ENCODE peak calls at places on chromosome 16, in four cellular contexts. S, A, D and N are unnamed samples.

GRCh38 chr16:56974549-56975300 is 13.0 kb downstream of the CETP start:
- ATAC-seq in S (peak; percentile 33), A (peak; percentile 17), D (no peak), N (no peak)

GRCh38 chr16:53545433-53545832 is 42.4 kb upstream of the AKTIP start:
- ATAC-seq in S (peak; percentile 41), A (no peak), D (no peak), N (no peak)

GRCh38 chr16:80743273-80743672 is 61.1 kb downstream of the CDYL2 start:
- ATAC-seq in S (peak; percentile 39), A (no peak), D (no peak), N (no peak)

GRCh38 chr16:57413301-57413730 is 8.7 kb downstream of the CCL17 start:
- ATAC-seq in S (no peak), A (no peak), D (no peak), N (no peak)

GRCh38 chr16:64417711-64418227 is 704.1 kb downstream of the CDH11 start:
- ATAC-seq in S (no peak), A (no peak), D (no peak), N (peak; percentile 69)

GRCh38 chr16:11629071-11630030 is 38.9 kb upstream of the SNN start:
- ATAC-seq in S (no peak), A (no peak), D (no peak), N (no peak)

GRCh38 chr16:89331371-89332109 is 114.0 kb downstream of the ZNF778 start:
- ATAC-seq in S (no peak), A (no peak), D (no peak), N (no peak)

GRCh38 chr16:85556456-85557082 is 56.6 kb upstream of the GSE1 start:
- ATAC-seq in S (peak; percentile 61), A (no peak), D (peak; percentile 13), N (peak; percentile 2)

GRCh38 chr16:47712276-47713224 is 251.4 kb downstream of the PHKB start:
- ATAC-seq in S (peak; percentile 27), A (peak; percentile 31), D (peak; percentile 53), N (peak; percentile 85)

GRCh38 chr16:72174726-72175125 is 2.8 kb upstream of the PMFBP1 start:
- ATAC-seq in S (peak; percentile 11), A (no peak), D (no peak), N (no peak)

GRCh38 chr16:58393138-58393504 is 850 bp downstream of the GINS3 start:
- ATAC-seq in S (peak; percentile 17), A (peak; percentile 73), D (peak; percentile 16), N (peak; percentile 38)

GRCh38 chr16:24775455-24775854 is 46.0 kb downstream of the TNRC6A start:
- ATAC-seq in S (no peak), A (no peak), D (no peak), N (no peak)

GRCh38 chr16:49649013-49649785 is 206.7 kb downstream of the ZNF423 start:
- ATAC-seq in S (no peak), A (no peak), D (peak; percentile 84), N (no peak)

GRCh38 chr16:8796469-8797363 is 723 bp downstream of the TMEM186 start:
- ATAC-seq in S (no peak), A (no peak), D (peak; percentile 2), N (peak; percentile 2)

GRCh38 chr16:84186685-84187437 is at the start of gene TAF1C:
- ATAC-seq in S (peak; percentile 98), A (peak; percentile 95), D (peak; percentile 90), N (peak; percentile 96)

GRCh38 chr16:27526169-27526568 is 23.5 kb downstream of the GTF3C1 start:
- ATAC-seq in S (no peak), A (peak; percentile 38), D (no peak), N (no peak)

GRCh38 chr16:55225972-55226542 is 97.9 kb upstream of the IRX6 start:
- ATAC-seq in S (no peak), A (no peak), D (no peak), N (no peak)

GRCh38 chr16:50302472-50303005 is 36.2 kb downstream of the ADCY7 start:
- ATAC-seq in S (no peak), A (no peak), D (no peak), N (no peak)